ENCODE peak calls at places on chromosome 4, in seven cellular contexts. G, R, E, K, W, B and H are unnamed samples.
A peak's percentile ranks its signal among the peaks of the same experiment; 100 is the strongest.

GRCh38 chr4:42914937-42915336 is 22.4 kb downstream of the GRXCR1 start:
- DNase-seq in K (no peak), B (no peak), G (no peak), E (no peak), W (no peak), R (no peak), H (no peak)

GRCh38 chr4:17142232-17142711 is 243.8 kb upstream of the LDB2 start:
- DNase-seq in E (no peak), W (no peak), B (no peak), K (no peak), R (no peak), G (no peak), H (no peak)

GRCh38 chr4:54607521-54607920 is 50.2 kb upstream of the KIT start:
- DNase-seq in R (no peak), G (no peak), K (no peak), E (no peak), B (no peak), W (no peak), H (no peak)

GRCh38 chr4:52693492-52693891 is 34.4 kb upstream of the USP46 start:
- DNase-seq in B (no peak), R (no peak), W (no peak), G (no peak), E (no peak), K (no peak), H (no peak)

GRCh38 chr4:76585270-76585669 is 150.2 kb downstream of the SHROOM3 start:
- DNase-seq in W (no peak), R (no peak), B (no peak), K (no peak), G (no peak), E (no peak), H (peak; percentile 40)

GRCh38 chr4:64417974-64418373 is 8.7 kb upstream of the TECRL start:
- DNase-seq in G (no peak), R (no peak), B (no peak), W (no peak), E (no peak), K (no peak), H (no peak)

GRCh38 chr4:26161030-26161824 is 159.6 kb upstream of the RBPJ start:
- DNase-seq in G (no peak), W (peak; percentile 64), R (peak; percentile 19), K (peak; percentile 58), E (no peak), B (no peak), H (peak; percentile 59)

GRCh38 chr4:10371869-10372471 is 85.3 kb downstream of the ZNF518B start:
- DNase-seq in R (no peak), B (no peak), W (no peak), G (no peak), E (no peak), K (no peak), H (peak; percentile 33)

GRCh38 chr4:94933799-94934198 is 176.0 kb downstream of the BMPR1B start:
- DNase-seq in B (no peak), K (no peak), E (no peak), G (no peak), R (no peak), W (no peak), H (no peak)

GRCh38 chr4:18111100-18111499 is 89.5 kb upstream of the LCORL start:
- DNase-seq in K (no peak), R (no peak), G (no peak), B (no peak), E (no peak), W (no peak), H (peak; percentile 42)

GRCh38 chr4:91840359-91840758 is 463.4 kb upstream of the GRID2 start:
- DNase-seq in G (no peak), K (no peak), W (no peak), B (no peak), E (no peak), R (no peak), H (no peak)

GRCh38 chr4:67940505-67940904 is 22.8 kb downstream of the TMPRSS11A start:
- DNase-seq in G (no peak), K (no peak), B (no peak), E (no peak), W (no peak), R (no peak), H (no peak)

GRCh38 chr4:186981161-186981560 is 257.5 kb upstream of the FAT1 start:
- DNase-seq in K (no peak), G (no peak), R (no peak), E (no peak), B (no peak), W (no peak), H (no peak)

GRCh38 chr4:118353452-118353851 is 649 bp upstream of the PRSS12 start:
- DNase-seq in G (no peak), K (peak; percentile 26), B (peak; percentile 38), R (no peak), E (no peak), W (peak; percentile 31), H (peak; percentile 27)

GRCh38 chr4:80215449-80216052 is 18.2 kb downstream of the PRDM8 start:
- DNase-seq in E (no peak), B (no peak), R (peak; percentile 40), G (no peak), K (no peak), W (no peak), H (peak; percentile 52)

GRCh38 chr4:158991534-158992155 is 111.2 kb upstream of the RAPGEF2 start:
- DNase-seq in B (no peak), K (no peak), W (no peak), E (no peak), R (no peak), G (no peak), H (no peak)

GRCh38 chr4:67575232-67575888 is 16.8 kb downstream of the STAP1 start:
- DNase-seq in W (no peak), R (peak; percentile 90), E (no peak), G (no peak), K (no peak), B (no peak), H (peak; percentile 55)

GRCh38 chr4:94686086-94686485 is 71.7 kb upstream of the BMPR1B start:
- DNase-seq in W (no peak), E (no peak), B (no peak), K (no peak), G (no peak), R (no peak), H (no peak)

GRCh38 chr4:147581601-147582350 is 35.4 kb upstream of the TMEM184C start:
- DNase-seq in E (no peak), B (no peak), G (no peak), R (no peak), W (no peak), K (no peak), H (no peak)

GRCh38 chr4:41506071-41506470 is 31.9 kb upstream of the LIMCH1 start:
- DNase-seq in E (no peak), B (no peak), K (no peak), G (no peak), W (no peak), R (no peak), H (no peak)

GRCh38 chr4:173014113-173014558 is 154.5 kb upstream of the GALNT7 start:
- DNase-seq in B (no peak), W (peak; percentile 59), K (peak; percentile 35), E (no peak), R (peak; percentile 24), G (no peak), H (peak; percentile 84)

GRCh38 chr4:188680004-188680666 is 540.9 kb downstream of the TRIML1 start:
- DNase-seq in K (no peak), B (no peak), E (no peak), R (no peak), W (no peak), G (no peak), H (peak; percentile 9)

GRCh38 chr4:46994007-46994405 is 625 bp upstream of the GABRA4 start:
- DNase-seq in K (no peak), B (no peak), R (no peak), E (no peak), W (no peak), G (no peak), H (peak; percentile 29)
- H3K4me3 ChIP-seq in K (peak overlapping the region; percentile 41), B (peak overlapping the region; percentile 55), R (no peak overlapping the region), E (peak overlapping the region; percentile 37), W (no peak overlapping the region), G (no peak overlapping the region), H (peak overlapping the region; percentile 95)

DNA sequence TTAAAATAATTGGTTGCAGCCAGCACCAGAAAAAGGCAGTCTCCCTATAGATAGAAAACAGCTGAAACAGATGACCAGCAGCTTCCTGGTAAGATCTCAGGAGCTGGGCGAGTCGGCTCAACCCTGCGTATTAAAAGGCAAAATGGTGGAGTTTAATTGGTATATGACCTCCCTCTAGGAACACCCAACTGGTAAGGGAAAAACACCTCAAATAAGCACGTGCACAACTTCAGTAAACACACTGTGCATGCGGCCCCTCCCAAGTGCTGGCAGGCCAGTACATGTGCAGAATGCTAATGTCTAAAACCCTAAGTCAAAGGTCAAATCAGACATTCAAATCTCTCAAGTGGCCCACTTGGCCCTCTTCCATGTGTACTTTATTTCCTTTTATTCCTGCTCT is 103.2 kb upstream of the PDE5A start:
- DNase-seq in G (no peak), W (no peak), B (no peak), R (no peak), K (no peak), E (no peak), H (no peak)
- H3K27ac ChIP-seq in G (peak overlapping the region; percentile 30), W (no peak overlapping the region), B (no peak overlapping the region), R (no peak overlapping the region), K (no peak overlapping the region), E (no peak overlapping the region), H (no peak overlapping the region)

GRCh38 chr4:126241631-126242030 is 926.9 kb downstream of the FAT4 start:
- DNase-seq in R (no peak), G (no peak), K (no peak), W (no peak), E (no peak), B (no peak), H (no peak)

GRCh38 chr4:126251169-126251568 is 936.4 kb downstream of the FAT4 start:
- DNase-seq in R (no peak), K (no peak), G (no peak), W (no peak), B (no peak), E (no peak), H (no peak)

GRCh38 chr4:126242679-126243390 is 928.1 kb downstream of the FAT4 start:
- DNase-seq in B (no peak), E (no peak), G (no peak), K (no peak), W (no peak), R (no peak), H (no peak)

GRCh38 chr4:126250006-126250405 is 935.3 kb downstream of the FAT4 start:
- DNase-seq in R (no peak), G (no peak), W (no peak), B (no peak), K (no peak), E (no peak), H (no peak)

GRCh38 chr4:126247409-126247808 is 932.7 kb downstream of the FAT4 start:
- DNase-seq in K (no peak), W (no peak), B (no peak), R (no peak), E (no peak), G (no peak), H (no peak)
- H3K4me3 ChIP-seq in K (no peak overlapping the region), W (no peak overlapping the region), B (no peak overlapping the region), R (no peak overlapping the region), E (no peak overlapping the region), G (no peak overlapping the region), H (no peak overlapping the region)

DNA sequence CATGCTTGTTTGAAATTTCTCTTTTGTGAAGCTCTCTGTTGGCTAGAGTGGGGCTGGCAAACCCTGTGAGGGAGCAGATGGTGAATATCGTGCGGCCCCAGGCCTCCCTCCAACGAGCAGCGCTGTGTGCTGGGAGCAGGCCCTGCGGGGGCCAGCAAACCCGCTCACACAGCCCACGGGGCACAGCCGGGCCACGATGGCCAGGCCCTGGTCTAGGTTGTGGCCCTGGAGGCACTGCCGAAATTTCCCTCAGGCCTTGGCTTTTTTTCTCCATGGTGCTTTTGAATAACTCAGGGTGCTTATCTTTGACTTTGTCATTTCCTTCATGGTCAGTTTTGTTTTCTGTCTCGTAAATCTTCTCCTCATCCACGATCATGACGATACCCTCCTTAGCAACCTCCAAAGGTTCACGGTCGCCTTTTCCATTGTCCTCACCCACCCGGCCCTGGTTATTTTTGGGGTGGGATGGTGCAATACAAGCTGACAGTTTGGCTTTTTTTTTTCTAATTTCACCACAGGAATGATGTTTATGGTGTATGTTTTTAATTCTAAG is 20.7 kb downstream of the PCGF3 start:
- DNase-seq in E (no peak), G (no peak), B (no peak), K (no peak), R (no peak), W (no peak), H (no peak)
- H3K27ac ChIP-seq in E (no peak overlapping the region), G (no peak overlapping the region), B (peak overlapping the region; percentile 28), K (no peak overlapping the region), R (no peak overlapping the region), W (no peak overlapping the region), H (no peak overlapping the region)